ENCODE peak calls at places on chromosomes 13 and 19, in six cellular contexts. O is esophagus squamous epithelium, G is fibroblast of villous mesenchyme, H is bronchial epithelial cell, B is stomach, C is foreskin fibroblast. D is an unnamed sample.

GRCh38 chr19:35856546-35857149 is at the start of gene KIRREL2:
- DNase-seq in C (peak), O (no peak), B (no peak), G (no peak), H (no peak), D (no peak)

GRCh38 chr13:67408823-67409222 is 178.7 kb upstream of the PCDH9 start:
- DNase-seq in C (no peak), B (no peak), H (no peak), G (peak), O (no peak), D (peak)

GRCh38 chr13:20473139-20473538 is 52.5 kb downstream of the CRYL1 start:
- DNase-seq in H (no peak), G (peak), O (no peak), B (no peak), C (peak), D (no peak)

GRCh38 chr13:24063281-24063851 is 97.2 kb upstream of the SPATA13 start:
- DNase-seq in H (no peak), B (no peak), G (peak), C (no peak), O (no peak), D (no peak)

GRCh38 chr19:1847348-1847683 is 967 bp downstream of the REXO1 start:
- DNase-seq in C (no peak), O (no peak), H (no peak), G (no peak), B (no peak), D (no peak)

GRCh38 chr13:43232866-43233265 is 209.5 kb downstream of the DNAJC15 start:
- DNase-seq in O (no peak), B (no peak), H (peak), G (peak), C (peak), D (no peak)

GRCh38 chr19:291561-292280 is 518 bp upstream of the PLPP2 start:
- DNase-seq in G (no peak), B (peak), O (no peak), C (peak), H (no peak), D (no peak)

GRCh38 chr13:35791191-35791902 is 314.9 kb upstream of the MAB21L1 start:
- DNase-seq in G (peak), O (no peak), C (peak), B (no peak), H (peak), D (no peak)

GRCh38 chr19:40689339-40690049 is 957 bp downstream of the NUMBL start:
- DNase-seq in B (no peak), O (no peak), C (peak), H (peak), G (peak), D (no peak)

GRCh38 chr19:13146763-13147563 is 3.2 kb downstream of the STX10 start:
- DNase-seq in O (no peak), H (no peak), B (peak), G (peak), C (peak), D (peak)

GRCh38 chr13:110042253-110042652 is 255.9 kb upstream of the IRS2 start:
- DNase-seq in G (peak), O (no peak), B (no peak), C (no peak), H (no peak), D (no peak)

GRCh38 chr19:10817291-10818038 is 18.5 kb downstream of the TMED1 start:
- DNase-seq in G (peak), B (peak), O (no peak), H (no peak), C (peak), D (no peak)

GRCh38 chr13:20942938-20943518 is 40.5 kb upstream of the XPO4 start:
- DNase-seq in O (no peak), B (no peak), C (no peak), H (no peak), G (peak), D (no peak)

GRCh38 chr19:4327252-4327876 is 11.3 kb downstream of the STAP2 start:
- DNase-seq in O (peak), G (peak), B (peak), C (peak), H (no peak), D (peak)

GRCh38 chr19:55585658-55586339 is 5.2 kb upstream of the ZNF579 start:
- DNase-seq in O (no peak), B (peak), G (peak), H (no peak), C (peak), D (peak)

GRCh38 chr19:58056261-58056660 is 2.8 kb upstream of the ZNF135 start:
- DNase-seq in B (no peak), C (no peak), H (no peak), G (no peak), O (no peak), D (no peak)

GRCh38 chr19:1118999-1119398 is 15.2 kb downstream of the GPX4 start:
- DNase-seq in B (no peak), H (no peak), C (no peak), G (no peak), O (no peak), D (no peak)

GRCh38 chr13:114249062-114249461 is 14.4 kb downstream of the CDC16 start:
- DNase-seq in O (no peak), H (peak), G (no peak), C (no peak), B (peak), D (no peak)

GRCh38 chr13:40464349-40464748 is 202.1 kb downstream of the FOXO1 start:
- DNase-seq in B (no peak), O (no peak), C (peak), G (no peak), H (peak), D (no peak)

GRCh38 chr13:112809332-112810310 is 119.8 kb downstream of the ATP11A start:
- DNase-seq in H (no peak), G (no peak), O (no peak), C (no peak), B (no peak), D (no peak)

GRCh38 chr13:95643471-95643813 is 1.1 kb downstream of the DZIP1 start:
- DNase-seq in G (peak), B (no peak), C (no peak), O (no peak), H (no peak), D (no peak)

GRCh38 chr13:32824061-32824460 is 192.2 kb upstream of the KL start:
- DNase-seq in H (no peak), C (peak), B (no peak), O (no peak), G (peak), D (no peak)

GRCh38 chr13:105050696-105051095 is 1484.8 kb downstream of the EFNB2 start:
- DNase-seq in G (no peak), B (no peak), H (no peak), O (no peak), C (peak), D (no peak)

GRCh38 chr19:13817615-13818371 is 22.6 kb downstream of the ZSWIM4 start:
- DNase-seq in H (no peak), G (no peak), C (no peak), O (no peak), B (peak), D (peak)

GRCh38 chr19:38557205-38557799 is 60.5 kb downstream of the MAP4K1 start:
- DNase-seq in G (no peak), O (no peak), B (peak), C (no peak), H (no peak), D (no peak)

GRCh38 chr13:31200636-31200970 is 828 bp downstream of the B3GLCT start:
- DNase-seq in O (no peak), B (peak), G (peak), C (no peak), H (no peak), D (peak)

GRCh38 chr13:81326913-81327312 is 986.0 kb upstream of the SPRY2 start:
- DNase-seq in C (no peak), O (no peak), H (peak), B (no peak), G (no peak), D (no peak)

GRCh38 chr13:104936304-104936703 is 1599.2 kb downstream of the EFNB2 start:
- DNase-seq in G (peak), B (no peak), C (no peak), O (no peak), H (no peak), D (no peak)

GRCh38 chr13:79541426-79542049 is 60.6 kb downstream of the NDFIP2 start:
- DNase-seq in H (peak), G (peak), O (no peak), B (no peak), C (peak), D (no peak)

GRCh38 chr13:102195566-102196462 is 206.0 kb downstream of the FGF14 start:
- DNase-seq in O (no peak), B (no peak), G (no peak), C (peak), H (peak), D (no peak)

GRCh38 chr13:31773538-31773937 is 34.2 kb downstream of the RXFP2 start:
- DNase-seq in O (no peak), G (peak), C (peak), H (peak), B (no peak), D (no peak)

GRCh38 chr19:37903096-37903495 is 3.3 kb downstream of the WDR87 start:
- DNase-seq in O (no peak), H (no peak), B (no peak), G (no peak), C (no peak), D (no peak)

GRCh38 chr13:112172017-112172416 is 105.1 kb downstream of the SOX1 start:
- DNase-seq in G (no peak), B (no peak), H (no peak), O (no peak), C (no peak), D (no peak)

GRCh38 chr19:38683393-38684077 is 36.1 kb downstream of the ACTN4 start:
- DNase-seq in G (peak), C (peak), O (no peak), B (peak), H (peak), D (peak)

GRCh38 chr19:29528350-29528945 is 2.7 kb downstream of the VSTM2B start:
- DNase-seq in H (peak), C (peak), O (no peak), G (peak), B (no peak), D (no peak)
- H3K4me3 ChIP-seq in H (no peak), C (peak), O (peak), G (no peak), B (peak), D (no peak)

GRCh38 chr19:29478578-29479565 is 46.9 kb upstream of the VSTM2B start:
- DNase-seq in O (no peak), H (no peak), C (no peak), G (no peak), B (no peak), D (peak)
- H3K4me3 ChIP-seq in O (no peak), H (no peak), C (no peak), G (no peak), B (no peak), D (no peak)

DNA sequence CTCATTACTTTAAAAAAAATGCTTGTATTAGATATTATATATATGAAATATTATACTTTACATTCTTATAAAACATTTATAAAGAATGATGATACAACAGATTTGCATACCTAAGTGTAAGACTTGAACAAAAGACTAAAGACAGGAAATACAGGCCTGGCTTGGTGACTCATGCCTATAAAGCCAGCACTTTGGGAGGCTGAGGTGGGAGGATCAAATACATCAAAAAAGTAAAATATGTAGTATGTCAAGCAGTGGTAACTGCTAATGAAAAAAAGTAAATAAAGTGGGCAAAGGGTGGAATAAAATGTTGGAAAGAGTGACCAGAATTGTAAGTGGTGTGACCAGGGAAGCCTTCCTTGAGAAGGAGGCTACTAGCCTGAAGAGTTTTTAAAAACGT is 133.7 kb downstream of the GGACT start:
- DNase-seq in H (peak), G (peak), O (no peak), B (no peak), C (peak), D (no peak)
- H3K4me3 ChIP-seq in H (no peak), G (no peak), O (no peak), B (no peak), C (no peak), D (no peak)

DNA sequence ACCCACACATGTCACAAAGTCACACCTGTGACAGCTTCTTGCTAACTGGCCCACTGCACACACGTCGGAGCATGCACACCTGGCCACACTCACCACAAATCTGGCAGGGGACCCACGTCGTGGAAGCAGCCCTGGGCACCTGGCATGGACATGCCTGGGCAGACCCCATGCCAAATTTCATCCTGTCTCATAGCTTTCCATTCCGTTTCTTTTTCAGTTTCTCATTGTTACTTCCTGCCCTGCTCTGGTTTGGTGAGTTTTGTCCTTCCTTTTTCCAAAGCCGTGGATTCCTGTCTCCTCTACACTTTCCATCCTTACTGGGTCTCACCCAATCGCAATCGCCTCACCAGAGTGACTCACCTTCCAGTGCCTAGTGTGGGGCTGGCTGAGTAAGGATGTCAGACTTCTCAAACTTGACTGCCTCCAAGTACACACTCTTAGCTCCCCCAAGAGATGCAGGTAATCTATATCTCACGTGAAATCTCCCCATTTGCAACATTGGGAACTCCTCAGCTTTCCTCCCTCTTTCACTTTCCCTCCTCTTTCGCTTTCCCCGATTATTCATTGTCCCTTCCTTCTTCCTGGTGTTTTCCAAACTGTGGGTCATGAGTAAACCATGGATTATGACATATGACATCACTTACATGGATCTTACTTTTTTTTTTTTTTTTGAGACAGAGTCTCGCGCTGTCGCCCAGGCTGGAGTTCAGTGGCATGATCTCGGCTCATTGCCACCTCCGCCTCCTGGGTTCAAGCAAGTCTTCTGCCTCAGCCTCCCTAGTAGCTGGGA is 1.6 kb upstream of the BBC3 start:
- DNase-seq in B (no peak), O (no peak), G (peak), C (peak), H (peak), D (no peak)
- H3K4me3 ChIP-seq in B (no peak), O (peak), G (peak), C (peak), H (peak), D (no peak)

DNA sequence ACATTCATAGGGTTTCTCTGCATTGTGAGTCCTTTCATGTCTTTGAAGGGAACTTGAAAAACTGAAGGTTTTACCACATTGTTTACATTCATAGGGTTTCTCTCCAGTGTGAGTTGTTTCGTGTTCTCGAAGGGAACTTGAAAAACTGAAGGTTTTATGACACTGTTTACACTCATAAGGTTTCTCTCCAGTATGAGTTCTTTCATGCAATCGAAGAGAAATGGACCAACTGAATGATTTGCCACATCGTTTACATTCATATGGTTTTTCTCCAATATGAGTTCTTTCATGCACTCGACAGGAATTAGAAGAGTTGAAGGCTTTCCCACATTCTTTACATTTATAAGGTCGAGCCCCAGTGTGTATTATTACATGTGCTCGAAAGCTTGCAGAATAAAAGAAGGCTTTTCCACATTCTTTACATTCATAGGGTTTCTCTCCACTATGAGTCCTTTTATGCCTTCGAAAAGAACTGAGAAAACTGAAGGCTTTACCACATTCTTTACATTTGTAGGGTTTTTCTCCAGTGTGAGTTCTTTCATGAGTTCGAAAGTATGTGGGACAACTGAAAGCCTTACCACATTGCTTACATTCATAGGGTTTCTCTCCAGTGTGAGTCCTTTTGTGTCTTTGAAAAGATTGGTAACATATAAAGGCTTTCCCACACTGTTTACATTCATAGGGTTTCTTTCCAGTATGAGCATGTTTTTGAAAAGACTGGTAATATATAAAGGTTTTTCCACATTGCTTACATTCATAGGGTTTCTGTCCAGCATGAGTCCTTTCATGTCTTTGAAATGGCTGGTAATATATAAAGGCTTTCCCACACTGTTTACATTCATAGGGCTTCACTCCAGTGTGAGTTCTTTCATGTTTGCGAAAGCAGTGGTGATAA is 20.7 kb downstream of the ZNF14 start:
- DNase-seq in C (no peak), O (no peak), H (no peak), G (peak), B (no peak), D (no peak)
- H3K4me3 ChIP-seq in C (no peak), O (peak), H (no peak), G (no peak), B (no peak), D (no peak)

GRCh38 chr19:30206187-30206586 is 166.0 kb upstream of the ZNF536 start:
- DNase-seq in O (no peak), B (no peak), G (no peak), C (no peak), H (no peak), D (no peak)

GRCh38 chr19:30204721-30205120 is 167.5 kb upstream of the ZNF536 start:
- DNase-seq in O (no peak), G (no peak), C (no peak), B (no peak), H (no peak), D (no peak)

GRCh38 chr19:30207357-30207756 is 164.8 kb upstream of the ZNF536 start:
- DNase-seq in H (no peak), O (no peak), B (no peak), C (no peak), G (no peak), D (no peak)

GRCh38 chr19:30202060-30202600 is 170.1 kb upstream of the ZNF536 start:
- DNase-seq in C (no peak), O (no peak), B (no peak), H (no peak), G (no peak), D (no peak)
- H3K4me3 ChIP-seq in C (no peak), O (no peak), B (no peak), H (no peak), G (no peak), D (no peak)

GRCh38 chr19:41940443-41941409 is 12.5 kb upstream of the ERFL start:
- DNase-seq in O (no peak), H (no peak), C (no peak), B (no peak), G (peak), D (no peak)
- H3K4me3 ChIP-seq in O (peak), H (peak), C (peak), B (peak), G (peak), D (peak)

DNA sequence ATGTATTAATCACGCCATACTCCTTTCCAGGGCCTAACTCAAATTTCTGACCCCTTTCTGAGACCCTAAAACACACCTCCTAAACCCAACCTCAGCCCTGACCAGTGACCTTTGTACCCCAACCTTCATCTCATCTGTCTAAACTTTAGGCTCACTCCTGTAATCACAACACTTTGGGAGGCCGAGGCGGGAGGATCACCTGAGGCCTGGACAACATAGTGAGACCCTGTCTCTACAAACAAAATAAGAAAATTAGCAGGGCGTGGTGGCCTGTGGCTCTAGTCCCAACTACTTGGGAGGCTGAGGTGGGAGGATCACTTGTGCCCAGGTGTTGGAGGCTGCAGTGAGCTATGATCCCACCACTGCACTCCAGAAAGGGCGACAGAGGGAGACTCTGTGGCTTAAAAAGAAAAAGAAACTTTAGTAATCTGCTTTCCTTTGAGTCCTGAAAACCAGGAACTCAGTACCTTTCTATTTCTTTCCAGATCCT is 4.7 kb downstream of the RTN2 start:
- DNase-seq in G (no peak), B (no peak), C (no peak), H (no peak), O (no peak), D (no peak)
- H3K4me3 ChIP-seq in G (peak), B (peak), C (peak), H (no peak), O (peak), D (no peak)

GRCh38 chr19:56837004-56837403 is 3.5 kb downstream of the PEG3 start:
- DNase-seq in H (no peak), G (no peak), B (no peak), C (no peak), O (no peak), D (no peak)
- H3K4me3 ChIP-seq in H (no peak), G (no peak), B (peak), C (no peak), O (peak), D (no peak)